ENCODE peak calls at places on chromosomes 11 and 22, in ten cellular contexts. I is pancreas; S is neural crest cell; Z is stimulated activated CD4-positive, alpha-beta T cell treated with anti-CD3 and anti-CD28 coated beads, Interleukin-4, amount 100 ng/mL, for 48 hours; Y is natural killer cell treated with Interleukin-12 subunit alpha and Interleukin-12 subunit beta and Interleukin-15 and Interleukin-18, amount 100 ng/mL, for 72 hours; A is A673; Q is AG20443; F is fibroblast of mammary gland; B is NCI-H1417; U is GM10248. T is an unnamed sample.
A peak's percentile ranks its signal among the peaks of the same experiment; 100 is the strongest.

GRCh38 chr11:73818838-73819237 is 31.2 kb downstream of the MRPL48 start:
- DNase-seq in I (no peak), S (no peak), Z (no peak), Y (no peak), A (peak; percentile 83), Q (peak; percentile 30), F (peak; percentile 11), B (no peak), U (no peak), T (no peak)

GRCh38 chr11:12598330-12599256 is 75.6 kb upstream of the TEAD1 start:
- DNase-seq in I (no peak), S (no peak), Z (no peak), Y (no peak), A (peak; percentile 94), Q (peak; percentile 32), F (peak; percentile 56), B (no peak), U (no peak), T (no peak)

GRCh38 chr11:9089061-9089460 is 2.3 kb downstream of the SCUBE2 start:
- DNase-seq in I (no peak), S (no peak), Z (no peak), Y (no peak), A (no peak), Q (no peak), F (no peak), B (no peak), U (no peak), T (no peak)

GRCh38 chr11:26231252-26231661 is 100.7 kb upstream of the ANO3 start:
- DNase-seq in I (no peak), S (no peak), Z (no peak), Y (no peak), A (no peak), Q (peak; percentile 55), F (peak; percentile 98), B (no peak), U (no peak), T (no peak)

GRCh38 chr11:70203749-70204465 is 811 bp downstream of the FADD start:
- DNase-seq in I (no peak), S (peak; percentile 26), Z (peak; percentile 82), Y (peak; percentile 89), A (peak; percentile 89), Q (peak; percentile 80), F (peak; percentile 92), B (peak; percentile 67), U (peak; percentile 66), T (peak; percentile 61)

GRCh38 chr22:23547818-23548500 is 32.1 kb downstream of the IGLL1 start:
- DNase-seq in I (no peak), S (no peak), Z (no peak), Y (no peak), A (no peak), Q (no peak), F (no peak), B (no peak), U (no peak), T (no peak)

GRCh38 chr22:44088976-44089570 is 65.0 kb downstream of the PARVB start:
- DNase-seq in I (peak; percentile 22), S (no peak), Z (no peak), Y (no peak), A (no peak), Q (peak; percentile 86), F (peak; percentile 21), B (no peak), U (no peak), T (no peak)

GRCh38 chr22:20889025-20889704 is 28.0 kb upstream of the CRKL start:
- DNase-seq in I (no peak), S (no peak), Z (no peak), Y (no peak), A (no peak), Q (no peak), F (no peak), B (no peak), U (no peak), T (no peak)

GRCh38 chr22:18148508-18148965 is 1.4 kb upstream of the USP18 start:
- DNase-seq in I (no peak), S (no peak), Z (no peak), Y (no peak), A (no peak), Q (no peak), F (no peak), B (no peak), U (peak; percentile 8), T (no peak)

GRCh38 chr22:46484861-46485595 is 52.4 kb downstream of the CELSR1 start:
- DNase-seq in I (no peak), S (no peak), Z (no peak), Y (no peak), A (no peak), Q (peak; percentile 23), F (peak; percentile 19), B (no peak), U (no peak), T (no peak)

GRCh38 chr22:36293606-36294292 is 40.8 kb downstream of the APOL1 start:
- DNase-seq in I (peak; percentile 64), S (no peak), Z (no peak), Y (no peak), A (no peak), Q (no peak), F (no peak), B (no peak), U (no peak), T (no peak)

GRCh38 chr11:101706541-101706940 is 122.7 kb upstream of the TRPC6 start:
- DNase-seq in I (no peak), S (no peak), Z (no peak), Y (no peak), A (no peak), Q (peak; percentile 53), F (peak; percentile 54), B (no peak), U (no peak), T (no peak)

GRCh38 chr22:36302439-36303114 is 49.6 kb downstream of the APOL1 start:
- DNase-seq in I (peak; percentile 50), S (no peak), Z (no peak), Y (no peak), A (no peak), Q (no peak), F (no peak), B (no peak), U (no peak), T (no peak)

GRCh38 chr22:38189104-38189503 is 7.5 kb upstream of the PLA2G6 start:
- DNase-seq in I (no peak), S (no peak), Z (no peak), Y (no peak), A (no peak), Q (no peak), F (no peak), B (no peak), U (no peak), T (no peak)

GRCh38 chr11:134725939-134726639 is 314.0 kb upstream of the B3GAT1 start:
- DNase-seq in I (no peak), S (no peak), Z (no peak), Y (no peak), A (no peak), Q (no peak), F (no peak), B (peak; percentile 39), U (no peak), T (peak; percentile 7)

GRCh38 chr11:44797886-44798683 is 71.3 kb downstream of the TSPAN18 start:
- DNase-seq in I (no peak), S (peak; percentile 34), Z (no peak), Y (no peak), A (peak; percentile 82), Q (peak; percentile 52), F (no peak), B (no peak), U (no peak), T (no peak)

GRCh38 chr11:65574147-65574962 is 1.5 kb upstream of the EHBP1L1 start:
- DNase-seq in I (peak; percentile 93), S (peak; percentile 79), Z (peak; percentile 81), Y (peak; percentile 99), A (peak; percentile 94), Q (peak; percentile 96), F (peak; percentile 94), B (peak; percentile 63), U (peak; percentile 94), T (peak; percentile 72)

GRCh38 chr22:43151251-43152000 is at the start of gene TSPO:
- DNase-seq in I (peak; percentile 90), S (peak; percentile 29), Z (peak; percentile 66), Y (peak; percentile 71), A (peak; percentile 75), Q (peak; percentile 96), F (peak; percentile 35), B (peak; percentile 48), U (peak; percentile 82), T (peak; percentile 34)

GRCh38 chr22:40331706-40332105 is 14.6 kb upstream of the ADSL start:
- DNase-seq in I (no peak), S (no peak), Z (no peak), Y (no peak), A (no peak), Q (no peak), F (no peak), B (no peak), U (no peak), T (no peak)

GRCh38 chr22:24391836-24392217 is 35.6 kb upstream of the ADORA2A start:
- DNase-seq in I (no peak), S (no peak), Z (no peak), Y (no peak), A (no peak), Q (peak; percentile 59), F (peak; percentile 53), B (no peak), U (no peak), T (no peak)

GRCh38 chr11:73072935-73073481 is 69.1 kb downstream of the FCHSD2 start:
- DNase-seq in I (no peak), S (no peak), Z (no peak), Y (no peak), A (peak; percentile 19), Q (peak; percentile 33), F (peak; percentile 31), B (peak; percentile 67), U (peak; percentile 38), T (peak; percentile 61)

GRCh38 chr11:76551400-76551799 is 106.6 kb downstream of the EMSY start:
- DNase-seq in I (no peak), S (no peak), Z (no peak), Y (no peak), A (no peak), Q (no peak), F (peak; percentile 19), B (no peak), U (no peak), T (no peak)

T was measured in NCI-H460.